ENCODE peak calls at places on chromosomes 12 and 14, in five cellular contexts. X is endodermal cell, U is sigmoid colon, Q is cardiac muscle cell, Z is brain microvascular endothelial cell. E is an unnamed sample. For H3K36me3, the result is how much of the 10 kb centered on the place peaks cover.

GRCh38 chr14:24837280-24838046 is 203.5 kb upstream of the GZMB start:
- DNase-seq in X (peak), U (no peak), Q (no peak), Z (peak), E (no peak)

GRCh38 chr12:27970391-27970980 is 2.0 kb downstream of the PTHLH start:
- DNase-seq in X (peak), U (peak), Q (peak), Z (no peak), E (no peak)

GRCh38 chr12:127149226-127149964 is 1117.6 kb upstream of the TMEM132C start:
- DNase-seq in X (no peak), U (no peak), Q (no peak), Z (no peak), E (no peak)

GRCh38 chr12:67237231-67237630 is 31.9 kb upstream of the CAND1 start:
- DNase-seq in X (peak), U (no peak), Q (no peak), Z (no peak), E (no peak)

GRCh38 chr12:131014343-131014742 is 60.6 kb downstream of the ADGRD1 start:
- DNase-seq in X (no peak), U (no peak), Q (no peak), Z (no peak), E (no peak)

GRCh38 chr14:44149597-44149996 is 357.5 kb downstream of the FSCB start:
- DNase-seq in X (peak), U (no peak), Q (peak), Z (no peak), E (no peak)

GRCh38 chr12:98352218-98352811 is 163.1 kb upstream of the TMPO start:
- DNase-seq in X (peak), U (no peak), Q (no peak), Z (peak), E (no peak)

GRCh38 chr14:90531497-90531896 is 134.7 kb downstream of the CALM1 start:
- DNase-seq in X (no peak), U (no peak), Q (no peak), Z (no peak), E (no peak)

GRCh38 chr14:72544615-72545387 is 349.1 kb downstream of the DPF3 start:
- DNase-seq in X (peak), U (no peak), Q (no peak), Z (no peak), E (no peak)

GRCh38 chr12:11823043-11823442 is 173.6 kb downstream of the ETV6 start:
- DNase-seq in X (no peak), U (no peak), Q (no peak), Z (peak), E (no peak)

GRCh38 chr12:56007892-56008471 is 10.9 kb downstream of the SUOX start:
- DNase-seq in X (no peak), U (no peak), Q (no peak), Z (no peak), E (no peak)

GRCh38 chr12:52086944-52087835 is 7.7 kb downstream of the SMIM41 start:
- DNase-seq in X (no peak), U (no peak), Q (no peak), Z (no peak), E (peak)

GRCh38 chr12:40775681-40776080 is 83.4 kb downstream of the CNTN1 start:
- DNase-seq in X (no peak), U (no peak), Q (no peak), Z (no peak), E (no peak)

GRCh38 chr12:75766263-75767160 is 255.1 kb upstream of the KRR1 start:
- DNase-seq in X (no peak), U (no peak), Q (no peak), Z (peak), E (no peak)

GRCh38 chr14:20622816-20623291 is 18.6 kb downstream of the OR6S1 start:
- DNase-seq in X (peak), U (no peak), Q (no peak), Z (no peak), E (peak)

GRCh38 chr14:59428581-59429012 is 36.6 kb downstream of the GPR135 start:
- DNase-seq in X (no peak), U (no peak), Q (no peak), Z (peak), E (no peak)

GRCh38 chr12:21451529-21451928 is 14.1 kb downstream of the PYROXD1 start:
- DNase-seq in X (no peak), U (no peak), Q (no peak), Z (peak), E (no peak)

GRCh38 chr14:99127651-99128167 is 144.3 kb downstream of the BCL11B start:
- DNase-seq in X (peak), U (peak), Q (no peak), Z (no peak), E (peak)

GRCh38 chr12:124869011-124869665 is 5.5 kb upstream of the SCARB1 start:
- DNase-seq in X (peak), U (no peak), Q (no peak), Z (no peak), E (peak)

GRCh38 chr12:20368653-20369163 is 371 bp downstream of the PDE3A start:
- DNase-seq in X (peak), U (peak), Q (peak), Z (peak), E (peak)

GRCh38 chr12:7403466-7403865 is 40.5 kb downstream of the CD163L1 start:
- DNase-seq in X (no peak), U (no peak), Q (no peak), Z (peak), E (no peak)

GRCh38 chr14:30573203-30573814 is 14.4 kb downstream of the G2E3 start:
- DNase-seq in X (no peak), U (no peak), Q (no peak), Z (no peak), E (no peak)

GRCh38 chr12:1916396-1917171 is 1.9 kb downstream of the CACNA2D4 start:
- DNase-seq in X (peak), U (peak), Q (peak), Z (no peak), E (no peak)

GRCh38 chr14:72608391-72609204 is 285.3 kb downstream of the DPF3 start:
- DNase-seq in X (peak), U (no peak), Q (no peak), Z (peak), E (no peak)

GRCh38 chr12:3670083-3670620 is 82.8 kb downstream of the CRACR2A start:
- DNase-seq in X (no peak), U (no peak), Q (no peak), Z (no peak), E (no peak)

GRCh38 chr14:50676814-50677516 is 8.9 kb upstream of the SAV1 start:
- DNase-seq in X (no peak), U (no peak), Q (no peak), Z (no peak), E (no peak)

GRCh38 chr14:98708555-98708954 is 563.4 kb downstream of the BCL11B start:
- DNase-seq in X (no peak), U (no peak), Q (no peak), Z (no peak), E (no peak)

GRCh38 chr12:9754097-9754964 is 6.4 kb downstream of the CD69 start:
- DNase-seq in X (no peak), U (no peak), Q (no peak), Z (no peak), E (no peak)

GRCh38 chr12:132600048-132601032 is 10.0 kb downstream of the LRCOL1 start:
- DNase-seq in X (peak), U (peak), Q (peak), Z (peak), E (peak)

DNA sequence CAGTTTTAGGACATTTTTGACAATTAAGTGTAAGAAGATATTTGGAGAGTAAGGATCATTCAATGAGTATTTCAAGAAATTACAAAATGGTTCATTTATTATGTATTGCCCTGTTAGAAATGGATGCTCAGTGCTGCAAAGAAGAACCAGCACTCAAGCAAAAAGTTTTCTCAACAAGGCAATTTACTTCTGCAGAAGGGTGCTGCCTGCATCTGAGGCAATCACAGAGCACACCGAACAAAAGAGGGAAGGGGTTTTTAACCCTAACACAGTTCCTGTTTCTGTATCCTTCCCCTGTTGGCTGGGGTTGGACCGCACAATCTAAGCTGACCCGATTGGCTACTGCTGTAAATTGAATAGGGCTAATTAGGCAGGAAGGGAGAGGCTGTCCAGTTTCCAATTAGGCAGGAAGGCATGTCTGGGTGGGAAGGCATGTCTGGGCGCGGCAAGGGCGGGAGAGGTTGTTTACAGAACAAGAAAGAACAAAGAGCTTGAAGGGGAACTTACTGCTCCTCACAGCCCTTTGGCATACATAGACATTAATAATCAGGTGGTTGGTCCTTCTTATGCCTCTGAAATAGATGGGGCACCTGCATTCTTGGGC is 41.4 kb downstream of the SPTSSA start:
- DNase-seq in X (no peak), U (no peak), Q (no peak), Z (no peak), E (no peak)
- H3K36me3 ChIP-seq in X (under half), U (under half), Q (under half), Z (under half), E (under half)

GRCh38 chr14:52046376-52046917 is 22.4 kb downstream of the NID2 start:
- DNase-seq in X (no peak), U (no peak), Q (no peak), Z (no peak), E (no peak)

GRCh38 chr14:52048132-52048531 is 20.7 kb downstream of the NID2 start:
- DNase-seq in X (no peak), U (no peak), Q (no peak), Z (no peak), E (no peak)

GRCh38 chr14:52042371-52043037 is 26.4 kb downstream of the NID2 start:
- DNase-seq in X (no peak), U (no peak), Q (no peak), Z (no peak), E (no peak)

GRCh38 chr14:52043690-52044089 is 25.2 kb downstream of the NID2 start:
- DNase-seq in X (peak), U (no peak), Q (peak), Z (peak), E (no peak)

DNA sequence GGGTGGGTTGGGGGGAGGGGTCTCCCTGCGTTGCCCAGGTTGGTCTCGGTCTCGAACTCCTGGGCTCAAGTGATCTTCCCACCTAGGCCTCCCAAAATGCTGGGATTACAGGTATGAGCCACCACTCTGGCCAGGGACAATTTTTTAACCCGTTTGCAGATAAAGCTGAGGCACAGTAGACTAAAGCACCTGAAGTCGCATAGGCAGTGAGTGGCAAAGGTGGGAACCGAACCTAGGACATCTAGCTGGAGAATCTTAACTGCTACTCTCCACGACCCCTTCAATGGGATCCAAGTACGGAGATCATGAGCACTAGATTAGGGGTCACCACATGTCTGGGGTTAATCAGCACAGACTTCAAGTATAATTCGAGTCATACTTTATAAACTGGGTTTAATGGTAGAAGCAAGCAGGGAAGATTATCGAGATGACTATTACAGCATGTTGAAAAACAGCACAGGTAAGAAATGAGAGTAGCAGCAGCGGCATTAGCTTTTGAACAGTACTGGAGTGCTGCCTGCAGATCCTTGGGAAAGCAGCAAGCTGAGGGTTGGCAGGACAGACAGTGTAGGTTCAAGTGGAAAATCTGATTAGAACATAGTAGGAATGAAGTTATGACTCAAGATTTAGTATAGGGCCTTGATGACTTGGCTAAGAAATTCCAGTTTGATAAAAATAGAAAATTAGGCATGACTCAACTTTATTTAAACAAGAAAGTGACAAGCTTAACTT is 23.9 kb downstream of the NID2 start:
- DNase-seq in X (no peak), U (peak), Q (no peak), Z (peak), E (no peak)
- H3K27ac ChIP-seq in X (no peak), U (peak), Q (peak), Z (peak), E (no peak)

GRCh38 chr14:102952276-102952675 is 29.8 kb downstream of the AMN start:
- DNase-seq in X (no peak), U (no peak), Q (no peak), Z (no peak), E (no peak)
- H3K36me3 ChIP-seq in X (half or more), U (half or more), Q (under half), Z (half or more), E (half or more)

GRCh38 chr14:95185033-95185432 is 27.7 kb upstream of the DICER1 start:
- DNase-seq in X (no peak), U (no peak), Q (no peak), Z (no peak), E (no peak)
- H3K27ac ChIP-seq in X (no peak), U (peak), Q (no peak), Z (no peak), E (peak)

GRCh38 chr14:64659366-64659765 is 44.9 kb upstream of the PLEKHG3 start:
- DNase-seq in X (no peak), U (no peak), Q (no peak), Z (no peak), E (no peak)

GRCh38 chr14:64656986-64657385 is 47.2 kb upstream of the PLEKHG3 start:
- DNase-seq in X (no peak), U (peak), Q (no peak), Z (no peak), E (no peak)

GRCh38 chr14:64658201-64658600 is 46.0 kb upstream of the PLEKHG3 start:
- DNase-seq in X (no peak), U (no peak), Q (no peak), Z (no peak), E (no peak)

GRCh38 chr14:64654072-64654899 is 49.9 kb upstream of the PLEKHG3 start:
- DNase-seq in X (no peak), U (no peak), Q (no peak), Z (peak), E (no peak)

DNA sequence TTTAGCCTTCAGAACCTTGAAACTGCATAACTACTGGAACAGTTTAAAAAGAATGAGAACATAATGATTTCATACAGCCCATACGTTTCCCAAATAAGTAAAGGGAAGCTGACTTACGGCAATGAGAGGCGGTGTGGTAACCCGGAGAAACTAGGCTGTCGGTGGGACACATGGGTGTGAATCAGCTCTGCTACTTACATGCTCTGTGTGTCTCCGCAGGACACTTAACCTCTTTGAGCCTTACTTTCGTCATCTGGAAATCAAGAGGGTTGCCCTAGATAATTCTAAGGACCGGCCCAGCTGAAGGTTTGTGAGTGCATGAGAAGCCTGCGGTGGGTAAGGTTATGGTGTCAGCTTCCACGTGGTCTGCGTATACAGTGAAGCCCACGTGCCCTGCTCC is 49.3 kb upstream of the PLEKHG3 start:
- DNase-seq in X (no peak), U (no peak), Q (no peak), Z (peak), E (no peak)
- H3K36me3 ChIP-seq in X (under half), U (under half), Q (under half), Z (under half), E (under half)

DNA sequence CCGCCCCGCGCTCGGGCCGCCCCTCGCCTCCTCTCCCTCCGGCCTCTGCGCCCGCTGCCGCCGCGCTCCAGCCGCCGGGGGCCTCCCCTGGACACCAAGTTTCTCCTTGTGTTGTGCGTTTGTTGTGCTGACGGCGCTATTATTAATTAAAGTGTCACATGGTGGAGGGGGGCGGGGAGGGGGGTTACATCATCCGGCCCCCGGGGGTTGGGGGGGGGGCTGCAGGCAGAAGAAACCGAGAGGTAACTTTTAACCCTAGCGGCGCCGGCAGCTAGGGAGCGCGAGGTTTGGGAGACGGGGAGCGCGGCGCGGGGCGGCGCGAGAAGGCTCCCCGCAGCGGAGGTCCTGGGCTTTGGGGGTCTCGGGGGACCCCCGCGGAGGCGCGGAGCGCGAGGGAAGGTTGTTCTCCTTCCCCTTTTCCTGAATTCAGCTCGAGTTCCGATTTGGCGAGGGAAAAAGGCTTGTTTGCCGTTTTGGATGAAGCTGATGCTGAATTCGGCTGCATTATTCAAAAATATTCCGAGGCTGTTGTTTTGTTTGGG is at the start of gene HRK:
- DNase-seq in X (peak), U (no peak), Q (no peak), Z (no peak), E (no peak)
- H3K27ac ChIP-seq in X (no peak), U (no peak), Q (no peak), Z (no peak), E (no peak)

GRCh38 chr12:58886474-58886873 is 33.8 kb downstream of the LRIG3 start:
- DNase-seq in X (no peak), U (no peak), Q (no peak), Z (no peak), E (no peak)
- H3K36me3 ChIP-seq in X (half or more), U (under half), Q (under half), Z (half or more), E (half or more)